ENCODE peak calls at places on chromosome 2, in four cellular contexts. W, Q, Y and J are unnamed samples. For H3K36me3, the result is how much of the 10 kb centered on the place peaks cover.

GRCh38 chr2:159715451-159715850 is 3.1 kb downstream of the MARCHF7 start:
- DNase-seq in W (no peak), Q (no peak), Y (no peak), J (peak)

GRCh38 chr2:233912799-233913423 is 4.3 kb upstream of the TRPM8 start:
- DNase-seq in W (peak), Q (peak), Y (peak), J (peak)

GRCh38 chr2:168515502-168515901 is 59.4 kb downstream of the CERS6 start:
- DNase-seq in W (no peak), Q (peak), Y (no peak), J (peak)

GRCh38 chr2:55482186-55482945 is 37.2 kb upstream of the CFAP36 start:
- DNase-seq in W (no peak), Q (peak), Y (no peak), J (peak)

GRCh38 chr2:241935314-241935713 is 65.8 kb downstream of the RTP5 start:
- DNase-seq in W (no peak), Q (peak), Y (no peak), J (peak)

GRCh38 chr2:121721926-121722325 is 14.7 kb downstream of the NIFK start:
- DNase-seq in W (no peak), Q (peak), Y (no peak), J (peak)

GRCh38 chr2:100653449-100654045 is 90.8 kb downstream of the PDCL3 start:
- DNase-seq in W (no peak), Q (no peak), Y (no peak), J (no peak)

GRCh38 chr2:138234265-138234664 is 267.3 kb upstream of the SPOPL start:
- DNase-seq in W (no peak), Q (no peak), Y (no peak), J (no peak)

GRCh38 chr2:24021122-24021998 is 11.5 kb downstream of the MFSD2B start:
- DNase-seq in W (peak), Q (no peak), Y (no peak), J (no peak)

GRCh38 chr2:26846334-26846863 is 1.5 kb upstream of the DPYSL5 start:
- DNase-seq in W (peak), Q (peak), Y (peak), J (peak)

GRCh38 chr2:39304729-39305128 is 61.0 kb upstream of the CDKL4 start:
- DNase-seq in W (no peak), Q (no peak), Y (no peak), J (no peak)

GRCh38 chr2:49004046-49004626 is 150.2 kb downstream of the FSHR start:
- DNase-seq in W (no peak), Q (no peak), Y (no peak), J (no peak)

GRCh38 chr2:224884188-224884587 is 158.1 kb downstream of the DOCK10 start:
- DNase-seq in W (no peak), Q (peak), Y (no peak), J (peak)

GRCh38 chr2:113216321-113216720 is 42.5 kb downstream of the PSD4 start:
- DNase-seq in W (no peak), Q (no peak), Y (no peak), J (no peak)

GRCh38 chr2:43033466-43034241 is 192.8 kb downstream of the ZFP36L2 start:
- DNase-seq in W (no peak), Q (no peak), Y (no peak), J (no peak)

GRCh38 chr2:43031471-43032224 is 194.8 kb downstream of the ZFP36L2 start:
- DNase-seq in W (no peak), Q (no peak), Y (no peak), J (no peak)

GRCh38 chr2:43034242-43034619 is 192.2 kb downstream of the ZFP36L2 start:
- DNase-seq in W (no peak), Q (no peak), Y (no peak), J (no peak)

GRCh38 chr2:43032248-43032893 is 194.0 kb downstream of the ZFP36L2 start:
- DNase-seq in W (no peak), Q (no peak), Y (no peak), J (peak)

GRCh38 chr2:43032894-43033270 is 193.5 kb downstream of the ZFP36L2 start:
- DNase-seq in W (no peak), Q (no peak), Y (no peak), J (no peak)
- H3K36me3 ChIP-seq in W (under half), Q (under half), Y (under half), J (under half)

GRCh38 chr2:29164101-29164846 is 49.1 kb downstream of the CLIP4 start:
- DNase-seq in W (no peak), Q (no peak), Y (no peak), J (no peak)
- H3K4me2 ChIP-seq in W (no peak), Q (no peak), Y (no peak), J (no peak)

GRCh38 chr2:140808211-140808610 is 1322.6 kb downstream of the LRP1B start:
- DNase-seq in W (no peak), Q (no peak), Y (no peak), J (no peak)

GRCh38 chr2:140808816-140809215 is 1322.0 kb downstream of the LRP1B start:
- DNase-seq in W (no peak), Q (no peak), Y (no peak), J (no peak)

GRCh38 chr2:140801311-140801710 is 1329.5 kb downstream of the LRP1B start:
- DNase-seq in W (no peak), Q (no peak), Y (no peak), J (no peak)

GRCh38 chr2:140804682-140805235 is 1326.1 kb downstream of the LRP1B start:
- DNase-seq in W (no peak), Q (no peak), Y (no peak), J (no peak)
- H3K36me3 ChIP-seq in W (under half), Q (under half), Y (under half), J (under half)

GRCh38 chr2:231190531-231191197 is 7.8 kb upstream of the ARMC9 start:
- DNase-seq in W (peak), Q (no peak), Y (no peak), J (peak)
- H3K4me2 ChIP-seq in W (no peak), Q (no peak), Y (peak), J (peak)

GRCh38 chr2:135454608-135455007 is 76.4 kb downstream of the ZRANB3 start:
- DNase-seq in W (no peak), Q (no peak), Y (no peak), J (no peak)

GRCh38 chr2:135451966-135452365 is 79.1 kb downstream of the ZRANB3 start:
- DNase-seq in W (no peak), Q (no peak), Y (no peak), J (no peak)

GRCh38 chr2:135457279-135457678 is 73.7 kb downstream of the ZRANB3 start:
- DNase-seq in W (no peak), Q (no peak), Y (no peak), J (no peak)

GRCh38 chr2:135456835-135457234 is 74.2 kb downstream of the ZRANB3 start:
- DNase-seq in W (no peak), Q (no peak), Y (no peak), J (no peak)

GRCh38 chr2:135456431-135456830 is 74.6 kb downstream of the ZRANB3 start:
- DNase-seq in W (no peak), Q (no peak), Y (no peak), J (no peak)
- H3K36me3 ChIP-seq in W (under half), Q (under half), Y (under half), J (under half)

GRCh38 chr2:170025223-170025622 is 152.7 kb upstream of the MYO3B start:
- DNase-seq in W (no peak), Q (no peak), Y (no peak), J (no peak)
- H3K4me2 ChIP-seq in W (no peak), Q (no peak), Y (no peak), J (no peak)